ENCODE peak calls at places on chromosome 20, in nine cellular contexts. One of them, this sample, is unnamed.
A peak's percentile ranks its signal among the peaks of the same experiment; 100 is the strongest.

GRCh38 chr20:38224534-38224933 is 36.0 kb downstream of the KIAA1755 start:
- DNase-seq in heart right ventricle: no peak
- DNase-seq in NCI-H460: no peak
- DNase-seq in A172: no peak
- DNase-seq in tibial nerve: no peak
- DNase-seq in neural crest cell: no peak
- DNase-seq in bronchial epithelial cell: no peak
- DNase-seq in HL-60: peak; percentile 54
- DNase-seq in epithelial cell of esophagus: no peak
- DNase-seq in this sample: no peak

GRCh38 chr20:37816726-37817125 is 86.2 kb upstream of the VSTM2L start:
- DNase-seq in tibial nerve: no peak
- DNase-seq in neural crest cell: no peak
- DNase-seq in heart right ventricle: no peak
- DNase-seq in bronchial epithelial cell: no peak
- DNase-seq in A172: no peak
- DNase-seq in epithelial cell of esophagus: no peak
- DNase-seq in NCI-H460: no peak
- DNase-seq in HL-60: no peak
- DNase-seq in this sample: no peak

GRCh38 chr20:45283529-45284065 is 23.0 kb upstream of the RBPJL start:
- DNase-seq in epithelial cell of esophagus: peak; percentile 82
- DNase-seq in HL-60: no peak
- DNase-seq in A172: peak; percentile 25
- DNase-seq in bronchial epithelial cell: peak; percentile 75
- DNase-seq in heart right ventricle: no peak
- DNase-seq in tibial nerve: no peak
- DNase-seq in neural crest cell: no peak
- DNase-seq in NCI-H460: no peak
- DNase-seq in this sample: no peak

GRCh38 chr20:24823989-24824693 is 124.9 kb upstream of the CST7 start:
- DNase-seq in neural crest cell: no peak
- DNase-seq in heart right ventricle: no peak
- DNase-seq in tibial nerve: no peak
- DNase-seq in HL-60: no peak
- DNase-seq in A172: no peak
- DNase-seq in epithelial cell of esophagus: no peak
- DNase-seq in NCI-H460: no peak
- DNase-seq in bronchial epithelial cell: no peak
- DNase-seq in this sample: no peak

GRCh38 chr20:22303523-22303922 is 280.8 kb downstream of the FOXA2 start:
- DNase-seq in bronchial epithelial cell: no peak
- DNase-seq in epithelial cell of esophagus: no peak
- DNase-seq in NCI-H460: no peak
- DNase-seq in neural crest cell: no peak
- DNase-seq in tibial nerve: no peak
- DNase-seq in A172: peak; percentile 16
- DNase-seq in HL-60: no peak
- DNase-seq in heart right ventricle: no peak
- DNase-seq in this sample: no peak

GRCh38 chr20:58851221-58851968 is 693 bp upstream of the GNAS-AS1 start:
- DNase-seq in A172: no peak
- DNase-seq in NCI-H460: no peak
- DNase-seq in neural crest cell: no peak
- DNase-seq in tibial nerve: no peak
- DNase-seq in epithelial cell of esophagus: no peak
- DNase-seq in HL-60: no peak
- DNase-seq in bronchial epithelial cell: no peak
- DNase-seq in heart right ventricle: no peak
- DNase-seq in this sample: no peak

GRCh38 chr20:39857188-39857587 is 831.8 kb downstream of the MAFB start:
- DNase-seq in neural crest cell: no peak
- DNase-seq in NCI-H460: no peak
- DNase-seq in tibial nerve: no peak
- DNase-seq in epithelial cell of esophagus: no peak
- DNase-seq in HL-60: no peak
- DNase-seq in bronchial epithelial cell: no peak
- DNase-seq in A172: no peak
- DNase-seq in heart right ventricle: no peak
- DNase-seq in this sample: no peak

GRCh38 chr20:25237610-25238318 is 10.1 kb upstream of the PYGB start:
- DNase-seq in tibial nerve: peak; percentile 80
- DNase-seq in heart right ventricle: no peak
- DNase-seq in neural crest cell: no peak
- DNase-seq in NCI-H460: peak; percentile 100
- DNase-seq in epithelial cell of esophagus: peak; percentile 99
- DNase-seq in A172: peak; percentile 100
- DNase-seq in HL-60: peak; percentile 88
- DNase-seq in bronchial epithelial cell: peak; percentile 100
- DNase-seq in this sample: peak; percentile 95

GRCh38 chr20:381581-382290 is 1.2 kb downstream of the TRIB3 start:
- DNase-seq in neural crest cell: peak; percentile 43
- DNase-seq in bronchial epithelial cell: peak; percentile 38
- DNase-seq in epithelial cell of esophagus: peak; percentile 80
- DNase-seq in tibial nerve: peak; percentile 32
- DNase-seq in heart right ventricle: peak; percentile 80
- DNase-seq in A172: no peak
- DNase-seq in NCI-H460: peak; percentile 93
- DNase-seq in HL-60: peak; percentile 58
- DNase-seq in this sample: peak; percentile 69

GRCh38 chr20:37193821-37194220 is 14.5 kb upstream of the MROH8 start:
- DNase-seq in bronchial epithelial cell: no peak
- DNase-seq in A172: no peak
- DNase-seq in heart right ventricle: no peak
- DNase-seq in NCI-H460: no peak
- DNase-seq in HL-60: no peak
- DNase-seq in tibial nerve: no peak
- DNase-seq in neural crest cell: no peak
- DNase-seq in epithelial cell of esophagus: no peak
- DNase-seq in this sample: no peak

GRCh38 chr20:52972190-52972937 is at the start of gene TSHZ2:
- DNase-seq in neural crest cell: peak; percentile 26
- DNase-seq in HL-60: no peak
- DNase-seq in tibial nerve: peak; percentile 55
- DNase-seq in heart right ventricle: peak; percentile 17
- DNase-seq in epithelial cell of esophagus: peak; percentile 77
- DNase-seq in bronchial epithelial cell: peak; percentile 50
- DNase-seq in NCI-H460: no peak
- DNase-seq in A172: peak; percentile 30
- DNase-seq in this sample: no peak

GRCh38 chr20:19758888-19759331 is 852 bp downstream of the RIN2 start:
- DNase-seq in epithelial cell of esophagus: peak; percentile 48
- DNase-seq in A172: no peak
- DNase-seq in HL-60: no peak
- DNase-seq in heart right ventricle: peak; percentile 84
- DNase-seq in tibial nerve: peak; percentile 46
- DNase-seq in neural crest cell: peak; percentile 52
- DNase-seq in NCI-H460: peak; percentile 76
- DNase-seq in bronchial epithelial cell: peak; percentile 32
- DNase-seq in this sample: peak; percentile 82

This sample was measured in right atrium auricular region.